ENCODE peak calls at places on chromosomes 12 and 14, in four cellular contexts. One of them, this sample, is unnamed.

GRCh38 chr14:71713061-71713850 is 219.0 kb upstream of the RGS6 start:
- DNase-seq in sigmoid colon: no peak
- DNase-seq in H1: no peak
- DNase-seq in heart left ventricle: no peak
- DNase-seq in this sample: no peak

GRCh38 chr14:51069065-51069464 is 25.8 kb downstream of the TRIM9 start:
- DNase-seq in sigmoid colon: no peak
- DNase-seq in H1: no peak
- DNase-seq in heart left ventricle: no peak
- DNase-seq in this sample: no peak

GRCh38 chr12:67807808-67808207 is 159.3 kb downstream of the DYRK2 start:
- DNase-seq in sigmoid colon: no peak
- DNase-seq in H1: no peak
- DNase-seq in heart left ventricle: no peak
- DNase-seq in this sample: no peak

GRCh38 chr14:55730602-55731001 is 150.6 kb downstream of the KTN1 start:
- DNase-seq in sigmoid colon: no peak
- DNase-seq in H1: no peak
- DNase-seq in heart left ventricle: no peak
- DNase-seq in this sample: no peak

GRCh38 chr12:75177997-75178396 is 31.6 kb downstream of the KCNC2 start:
- DNase-seq in sigmoid colon: no peak
- DNase-seq in H1: no peak
- DNase-seq in heart left ventricle: no peak
- DNase-seq in this sample: no peak

GRCh38 chr14:75046899-75047298 is 4.4 kb downstream of the MLH3 start:
- DNase-seq in sigmoid colon: no peak
- DNase-seq in H1: no peak
- DNase-seq in heart left ventricle: no peak
- DNase-seq in this sample: no peak

GRCh38 chr14:53338192-53338591 is 185.1 kb upstream of the DDHD1 start:
- DNase-seq in sigmoid colon: no peak
- DNase-seq in H1: no peak
- DNase-seq in heart left ventricle: no peak
- DNase-seq in this sample: no peak

GRCh38 chr12:79624378-79624777 is 66.4 kb downstream of the PAWR start:
- DNase-seq in sigmoid colon: no peak
- DNase-seq in H1: no peak
- DNase-seq in heart left ventricle: no peak
- DNase-seq in this sample: no peak

GRCh38 chr14:68563256-68564131 is 229.4 kb downstream of the ZFP36L1 start:
- DNase-seq in sigmoid colon: no peak
- DNase-seq in H1: no peak
- DNase-seq in heart left ventricle: no peak
- DNase-seq in this sample: peak

GRCh38 chr12:8018666-8019581 is 13.6 kb upstream of the FOXJ2 start:
- DNase-seq in sigmoid colon: no peak
- DNase-seq in H1: peak
- DNase-seq in heart left ventricle: no peak
- DNase-seq in this sample: peak

GRCh38 chr14:30333934-30334333 is 225.0 kb upstream of the G2E3 start:
- DNase-seq in sigmoid colon: no peak
- DNase-seq in H1: no peak
- DNase-seq in heart left ventricle: no peak
- DNase-seq in this sample: no peak

GRCh38 chr12:12079291-12079690 is 8.6 kb downstream of the BCL2L14 start:
- DNase-seq in sigmoid colon: no peak
- DNase-seq in H1: no peak
- DNase-seq in heart left ventricle: no peak
- DNase-seq in this sample: no peak

DNA sequence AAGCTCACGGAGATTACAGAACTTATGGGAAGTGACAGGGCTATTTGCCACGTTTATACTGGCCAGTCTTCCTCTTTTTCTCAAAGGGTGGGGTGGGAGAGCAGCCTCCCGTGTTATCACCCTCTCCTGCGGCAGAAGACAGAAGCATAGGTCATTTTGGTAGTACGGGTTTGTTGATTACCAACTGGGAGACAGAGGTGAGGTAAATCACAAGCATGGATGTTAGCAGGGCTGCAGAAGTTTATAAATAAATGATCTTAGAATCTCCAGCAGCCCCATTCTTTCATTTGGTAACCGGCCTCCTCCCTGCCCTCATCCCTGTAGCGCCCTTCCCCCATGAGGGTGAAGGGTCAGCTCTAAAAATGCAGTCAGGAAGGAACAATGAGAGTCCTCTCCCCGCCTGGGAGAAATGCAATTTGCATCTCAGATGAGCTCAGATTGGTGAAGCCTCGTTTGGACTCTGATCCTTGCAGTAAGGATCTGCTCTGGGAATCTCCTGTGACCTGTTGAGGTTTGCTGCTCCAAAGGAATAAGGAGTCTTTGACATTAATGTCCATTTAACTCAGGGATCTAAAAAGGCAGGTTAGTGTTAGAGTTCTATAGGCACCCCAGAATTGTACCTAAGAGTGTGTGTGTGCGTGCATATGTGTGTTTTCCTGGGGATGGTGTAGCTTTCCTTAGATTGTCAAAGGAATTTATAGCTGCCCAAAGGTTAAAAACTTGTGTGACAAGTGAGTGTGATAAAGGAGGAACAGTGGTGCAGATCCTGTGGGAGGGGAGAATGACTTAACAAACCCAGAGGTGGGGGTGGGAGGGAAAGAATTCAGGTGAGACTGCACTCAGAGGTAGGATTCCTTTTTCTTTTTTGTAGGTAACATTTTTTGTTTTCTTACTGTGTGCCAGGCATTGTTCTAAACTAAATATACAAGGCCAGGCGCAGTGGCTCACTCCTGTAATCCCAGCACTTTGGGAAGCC is 45.0 kb upstream of the SINHCAF start:
- DNase-seq in sigmoid colon: no peak
- DNase-seq in H1: peak
- DNase-seq in heart left ventricle: no peak
- DNase-seq in this sample: no peak
- H3K4me3 ChIP-seq in sigmoid colon: peak
- H3K4me3 ChIP-seq in H1: peak
- H3K4me3 ChIP-seq in heart left ventricle: peak
- H3K4me3 ChIP-seq in this sample: no peak

DNA sequence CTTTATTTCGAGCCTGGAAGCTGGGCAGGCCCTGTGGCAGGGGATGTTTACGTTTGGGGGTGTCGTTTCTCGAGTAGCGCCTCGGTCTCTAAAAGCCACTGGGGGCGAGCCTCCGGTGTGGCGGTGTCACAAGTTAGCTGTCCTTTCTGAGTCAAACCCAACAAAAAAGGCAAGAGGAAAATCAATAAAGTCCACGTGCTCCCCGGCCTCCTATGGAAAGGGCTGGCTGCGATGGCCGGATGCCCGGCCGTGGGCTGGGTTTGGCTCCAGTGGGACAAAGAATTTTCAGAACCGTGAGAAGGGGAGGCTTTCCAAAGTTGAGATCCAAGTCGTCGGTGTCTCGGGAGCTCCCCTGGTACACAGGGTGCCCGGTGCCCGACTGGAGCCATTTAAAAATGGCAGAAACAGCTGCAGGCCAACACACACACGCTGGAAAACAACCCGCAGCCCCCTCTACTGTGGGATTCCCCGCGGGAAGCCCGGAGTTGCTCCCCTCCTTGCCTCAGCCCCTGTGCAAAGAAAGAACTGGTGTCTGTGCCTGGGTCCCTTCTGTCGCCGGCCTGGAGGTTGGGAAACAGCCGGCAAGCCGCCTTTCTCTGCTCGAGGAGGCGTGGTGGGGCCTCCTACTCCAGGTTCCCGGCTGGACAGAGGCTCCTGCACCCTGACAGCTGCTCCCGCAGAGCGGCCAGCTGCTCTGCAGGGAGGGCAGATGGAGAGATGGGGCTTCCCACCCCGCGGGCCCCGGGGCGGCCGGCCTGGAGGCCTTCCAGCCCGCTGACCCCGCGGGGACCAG is 1.9 kb downstream of the BCL7A start:
- DNase-seq in sigmoid colon: peak
- DNase-seq in H1: no peak
- DNase-seq in heart left ventricle: peak
- DNase-seq in this sample: no peak
- H3K4me3 ChIP-seq in sigmoid colon: peak
- H3K4me3 ChIP-seq in H1: peak
- H3K4me3 ChIP-seq in heart left ventricle: peak
- H3K4me3 ChIP-seq in this sample: peak

GRCh38 chr12:132154941-132155770 is 10.9 kb downstream of the NOC4L start:
- DNase-seq in sigmoid colon: no peak
- DNase-seq in H1: no peak
- DNase-seq in heart left ventricle: no peak
- DNase-seq in this sample: no peak

GRCh38 chr12:132152411-132152821 is 8.2 kb downstream of the NOC4L start:
- DNase-seq in sigmoid colon: no peak
- DNase-seq in H1: no peak
- DNase-seq in heart left ventricle: no peak
- DNase-seq in this sample: no peak

GRCh38 chr12:132152921-132153321 is 8.7 kb downstream of the NOC4L start:
- DNase-seq in sigmoid colon: no peak
- DNase-seq in H1: no peak
- DNase-seq in heart left ventricle: no peak
- DNase-seq in this sample: no peak

GRCh38 chr12:132154341-132154761 is 10.1 kb downstream of the NOC4L start:
- DNase-seq in sigmoid colon: no peak
- DNase-seq in H1: no peak
- DNase-seq in heart left ventricle: no peak
- DNase-seq in this sample: no peak

DNA sequence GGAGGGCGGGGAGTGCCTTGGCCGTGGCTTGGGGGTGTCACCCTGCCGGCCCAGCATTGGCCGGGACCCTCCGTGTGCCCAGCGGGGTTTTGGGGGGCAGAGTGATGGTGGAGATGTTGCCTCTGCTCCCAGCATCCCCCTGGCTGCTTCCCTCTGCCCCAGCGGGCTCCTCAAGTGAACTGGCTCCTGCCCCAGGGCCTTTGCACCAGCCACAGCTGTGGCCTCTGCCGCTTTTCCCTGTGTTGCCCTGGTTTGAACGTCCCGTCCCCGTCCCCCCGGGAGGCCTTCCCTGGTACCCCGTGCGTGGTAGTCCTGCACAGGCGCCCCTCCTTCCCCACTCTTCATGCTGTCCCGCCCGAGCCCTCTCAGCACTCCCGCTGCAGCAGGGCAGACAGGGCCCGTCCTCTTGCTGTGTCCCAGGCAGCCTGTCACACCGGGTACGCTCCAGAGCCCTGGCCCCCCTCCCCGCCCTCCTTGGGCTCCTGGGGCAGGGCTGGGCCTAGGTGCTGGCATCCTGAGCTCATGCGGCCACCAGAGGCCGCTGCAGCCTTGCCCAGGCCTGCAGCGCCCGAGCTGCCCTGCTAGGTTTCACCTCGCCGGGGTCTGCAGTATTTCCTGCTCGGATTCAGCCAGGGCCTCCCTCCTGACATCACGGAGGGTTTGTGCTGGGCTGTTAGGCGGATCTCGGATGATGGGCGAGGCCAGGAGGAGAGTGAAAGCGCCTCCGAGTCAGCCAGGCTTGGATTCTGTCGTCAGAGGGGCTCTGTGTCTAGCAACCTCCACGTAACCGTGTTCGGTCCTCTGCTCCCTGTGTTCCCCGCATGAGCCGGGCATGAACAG is 9.5 kb downstream of the NOC4L start:
- DNase-seq in sigmoid colon: peak
- DNase-seq in H1: peak
- DNase-seq in heart left ventricle: peak
- DNase-seq in this sample: peak
- H3K4me3 ChIP-seq in sigmoid colon: peak
- H3K4me3 ChIP-seq in H1: no peak
- H3K4me3 ChIP-seq in heart left ventricle: peak
- H3K4me3 ChIP-seq in this sample: no peak

DNA sequence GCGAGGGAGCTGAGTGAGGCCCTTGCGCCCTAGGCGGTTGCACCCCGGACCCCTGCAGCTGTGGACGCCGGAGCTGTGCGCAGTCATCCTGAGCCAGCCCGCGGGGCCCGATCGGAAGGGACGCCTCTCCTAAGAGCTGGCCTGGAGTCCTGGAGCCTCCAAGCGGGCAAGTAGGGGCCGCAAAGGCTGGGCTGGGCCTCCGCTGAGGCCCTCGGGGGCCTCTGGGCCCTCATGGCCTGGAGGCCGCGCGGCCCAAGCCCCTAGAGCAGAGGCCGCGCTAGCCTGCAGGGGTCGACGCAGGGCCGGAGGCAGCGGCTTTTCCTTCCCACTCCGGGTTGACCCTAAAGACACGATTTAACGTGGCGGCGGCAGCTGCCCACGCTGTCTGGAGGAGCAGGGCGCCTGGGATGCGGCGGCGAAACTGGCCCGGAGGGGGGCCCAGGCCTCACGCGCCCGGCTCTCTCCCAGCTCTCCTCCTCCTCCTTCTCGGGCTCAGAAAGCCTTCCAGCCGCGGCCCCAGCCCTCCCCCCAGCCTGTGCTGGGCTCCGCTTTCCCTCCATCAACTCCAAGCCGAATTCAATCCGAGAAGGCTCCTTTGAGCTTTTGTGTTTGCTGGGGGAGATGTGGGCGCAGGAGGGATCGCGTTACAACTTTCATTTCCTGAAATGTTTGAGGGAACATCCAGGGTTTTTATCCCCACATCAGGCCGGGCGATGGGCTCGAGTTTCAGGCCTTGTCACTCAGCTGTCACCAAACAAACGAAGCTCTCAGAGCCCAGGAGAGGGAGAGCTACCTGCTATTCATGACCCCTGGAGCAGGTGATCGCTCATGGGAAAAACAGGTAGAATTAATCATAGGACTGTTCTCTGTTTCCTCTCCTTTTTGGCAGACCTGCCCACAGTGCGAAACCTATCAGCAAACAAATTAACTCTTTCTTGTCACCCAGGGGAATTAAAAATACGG is 11.5 kb downstream of the SIX1 start:
- DNase-seq in sigmoid colon: no peak
- DNase-seq in H1: no peak
- DNase-seq in heart left ventricle: no peak
- DNase-seq in this sample: no peak
- H3K4me3 ChIP-seq in sigmoid colon: peak
- H3K4me3 ChIP-seq in H1: peak
- H3K4me3 ChIP-seq in heart left ventricle: peak
- H3K4me3 ChIP-seq in this sample: no peak

DNA sequence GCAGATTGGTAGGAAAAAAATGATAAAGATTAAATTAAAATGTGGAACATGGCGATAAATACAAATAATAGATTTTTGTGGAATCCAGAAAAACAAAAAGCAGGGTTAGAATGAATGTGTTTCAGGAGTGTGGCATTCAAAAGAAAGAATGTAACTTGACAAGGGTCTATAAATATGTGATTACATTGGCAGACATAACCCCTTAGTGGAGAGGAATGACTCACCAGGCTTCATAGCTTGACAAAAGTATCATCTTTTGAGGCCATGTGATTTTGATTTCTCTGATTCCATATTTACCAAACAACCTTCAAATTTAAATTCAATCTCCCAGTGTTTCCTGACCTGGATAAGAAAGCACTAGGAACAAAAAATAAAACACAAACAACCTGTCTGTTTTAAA is 24.4 kb upstream of the MGST1 start:
- DNase-seq in sigmoid colon: no peak
- DNase-seq in H1: no peak
- DNase-seq in heart left ventricle: no peak
- DNase-seq in this sample: no peak
- H3K4me3 ChIP-seq in sigmoid colon: no peak
- H3K4me3 ChIP-seq in H1: no peak
- H3K4me3 ChIP-seq in heart left ventricle: no peak
- H3K4me3 ChIP-seq in this sample: no peak

GRCh38 chr12:49292729-49293055 is 2.3 kb upstream of the PRPH start:
- DNase-seq in sigmoid colon: peak
- DNase-seq in H1: no peak
- DNase-seq in heart left ventricle: no peak
- DNase-seq in this sample: no peak
- H3K4me3 ChIP-seq in sigmoid colon: no peak
- H3K4me3 ChIP-seq in H1: no peak
- H3K4me3 ChIP-seq in heart left ventricle: no peak
- H3K4me3 ChIP-seq in this sample: no peak

GRCh38 chr12:119877639-119877948 is 474 bp upstream of the CIT start:
- DNase-seq in sigmoid colon: no peak
- DNase-seq in H1: no peak
- DNase-seq in heart left ventricle: no peak
- DNase-seq in this sample: no peak
- H3K4me3 ChIP-seq in sigmoid colon: peak
- H3K4me3 ChIP-seq in H1: peak
- H3K4me3 ChIP-seq in heart left ventricle: peak
- H3K4me3 ChIP-seq in this sample: peak

This sample was measured in Jurkat, Clone E6-1.